ENCODE peak calls at places on chromosomes 4 and X, in seven cellular contexts. One of them, this sample, is unnamed. For H3K9me3, the result is how much of the 10 kb centered on the place peaks cover.

GRCh38 chr4:128528793-128529553 is 241.4 kb upstream of the PGRMC2 start:
- DNase-seq in PC-9: peak
- DNase-seq in PC-3: peak
- DNase-seq in CD8-positive, alpha-beta T cell: no peak
- DNase-seq in stomach: no peak
- DNase-seq in cardiac muscle cell: peak
- DNase-seq in MM.1S: no peak
- DNase-seq in this sample: no peak

GRCh38 chrX:75642811-75643361 is 120.0 kb upstream of the ZDHHC15 start:
- DNase-seq in PC-3: no peak
- DNase-seq in MM.1S: peak
- DNase-seq in CD8-positive, alpha-beta T cell: no peak
- DNase-seq in PC-9: no peak
- DNase-seq in stomach: no peak
- DNase-seq in cardiac muscle cell: no peak
- DNase-seq in this sample: no peak

GRCh38 chr4:10808591-10808990 is 124.0 kb upstream of the CLNK start:
- DNase-seq in PC-9: no peak
- DNase-seq in cardiac muscle cell: peak
- DNase-seq in PC-3: no peak
- DNase-seq in CD8-positive, alpha-beta T cell: no peak
- DNase-seq in MM.1S: no peak
- DNase-seq in stomach: no peak
- DNase-seq in this sample: no peak

GRCh38 chr4:9942921-9943600 is 78.2 kb downstream of the SLC2A9 start:
- DNase-seq in PC-3: no peak
- DNase-seq in CD8-positive, alpha-beta T cell: no peak
- DNase-seq in MM.1S: no peak
- DNase-seq in stomach: no peak
- DNase-seq in cardiac muscle cell: no peak
- DNase-seq in PC-9: no peak
- DNase-seq in this sample: no peak

GRCh38 chr4:142534994-142535393 is 311.1 kb downstream of the INPP4B start:
- DNase-seq in PC-9: no peak
- DNase-seq in PC-3: peak
- DNase-seq in stomach: no peak
- DNase-seq in MM.1S: no peak
- DNase-seq in cardiac muscle cell: no peak
- DNase-seq in CD8-positive, alpha-beta T cell: no peak
- DNase-seq in this sample: no peak

GRCh38 chr4:143089291-143089690 is 95.4 kb upstream of the USP38 start:
- DNase-seq in PC-9: no peak
- DNase-seq in PC-3: no peak
- DNase-seq in CD8-positive, alpha-beta T cell: no peak
- DNase-seq in MM.1S: no peak
- DNase-seq in stomach: no peak
- DNase-seq in cardiac muscle cell: peak
- DNase-seq in this sample: no peak

GRCh38 chr4:83974111-83974789 is 438.3 kb downstream of the GPAT3 start:
- DNase-seq in PC-9: no peak
- DNase-seq in CD8-positive, alpha-beta T cell: no peak
- DNase-seq in MM.1S: no peak
- DNase-seq in cardiac muscle cell: no peak
- DNase-seq in PC-3: peak
- DNase-seq in stomach: no peak
- DNase-seq in this sample: no peak

GRCh38 chr4:41420576-41420975 is 117.4 kb upstream of the LIMCH1 start:
- DNase-seq in cardiac muscle cell: no peak
- DNase-seq in PC-3: no peak
- DNase-seq in MM.1S: no peak
- DNase-seq in CD8-positive, alpha-beta T cell: no peak
- DNase-seq in PC-9: no peak
- DNase-seq in stomach: no peak
- DNase-seq in this sample: no peak

GRCh38 chr4:176339936-176340761 is 20.4 kb downstream of the SPCS3 start:
- DNase-seq in PC-3: no peak
- DNase-seq in PC-9: no peak
- DNase-seq in MM.1S: no peak
- DNase-seq in stomach: no peak
- DNase-seq in cardiac muscle cell: no peak
- DNase-seq in CD8-positive, alpha-beta T cell: no peak
- DNase-seq in this sample: no peak

GRCh38 chrX:148466292-148466691 is 34.1 kb upstream of the AFF2 start:
- DNase-seq in MM.1S: no peak
- DNase-seq in stomach: no peak
- DNase-seq in PC-9: no peak
- DNase-seq in cardiac muscle cell: no peak
- DNase-seq in PC-3: no peak
- DNase-seq in CD8-positive, alpha-beta T cell: no peak
- DNase-seq in this sample: no peak

GRCh38 chr4:38322709-38323108 is 341.3 kb upstream of the KLF3 start:
- DNase-seq in PC-3: peak
- DNase-seq in CD8-positive, alpha-beta T cell: no peak
- DNase-seq in PC-9: peak
- DNase-seq in stomach: no peak
- DNase-seq in MM.1S: no peak
- DNase-seq in cardiac muscle cell: peak
- DNase-seq in this sample: no peak
- H3K27ac ChIP-seq in PC-3: no peak
- H3K27ac ChIP-seq in CD8-positive, alpha-beta T cell: no peak
- H3K27ac ChIP-seq in PC-9: no peak
- H3K27ac ChIP-seq in stomach: no peak
- H3K27ac ChIP-seq in MM.1S: no peak
- H3K27ac ChIP-seq in cardiac muscle cell: no peak
- H3K27ac ChIP-seq in this sample: no peak

GRCh38 chr4:99863-100262 is 24.4 kb upstream of the ZNF718 start:
- DNase-seq in cardiac muscle cell: peak
- DNase-seq in MM.1S: no peak
- DNase-seq in PC-9: no peak
- DNase-seq in PC-3: no peak
- DNase-seq in stomach: no peak
- DNase-seq in CD8-positive, alpha-beta T cell: no peak
- DNase-seq in this sample: no peak

GRCh38 chr4:98386-98785 is 25.9 kb upstream of the ZNF718 start:
- DNase-seq in MM.1S: no peak
- DNase-seq in cardiac muscle cell: no peak
- DNase-seq in CD8-positive, alpha-beta T cell: no peak
- DNase-seq in stomach: no peak
- DNase-seq in PC-3: no peak
- DNase-seq in PC-9: no peak
- DNase-seq in this sample: no peak
- H3K9me3 ChIP-seq in MM.1S: under half
- H3K9me3 ChIP-seq in cardiac muscle cell: under half
- H3K9me3 ChIP-seq in CD8-positive, alpha-beta T cell: under half
- H3K9me3 ChIP-seq in stomach: half or more
- H3K9me3 ChIP-seq in PC-3: under half
- H3K9me3 ChIP-seq in PC-9: under half
- H3K9me3 ChIP-seq in this sample: half or more

GRCh38 chr4:76238701-76239100 is 12.8 kb upstream of the FAM47E start:
- DNase-seq in PC-9: no peak
- DNase-seq in CD8-positive, alpha-beta T cell: no peak
- DNase-seq in cardiac muscle cell: no peak
- DNase-seq in MM.1S: no peak
- DNase-seq in PC-3: no peak
- DNase-seq in stomach: no peak
- DNase-seq in this sample: no peak
- TF ChIP-seq CTCF in PC-9: no peak
- TF ChIP-seq CTCF in CD8-positive, alpha-beta T cell: no peak
- TF ChIP-seq CTCF in cardiac muscle cell: no peak
- TF ChIP-seq CTCF in MM.1S: no peak
- TF ChIP-seq CTCF in PC-3: no peak
- TF ChIP-seq CTCF in stomach: no peak
- TF ChIP-seq CTCF in this sample: no peak

GRCh38 chrX:3713937-3714434 is 537 bp upstream of the PRKX start:
- DNase-seq in MM.1S: no peak
- DNase-seq in CD8-positive, alpha-beta T cell: no peak
- DNase-seq in cardiac muscle cell: no peak
- DNase-seq in PC-9: no peak
- DNase-seq in stomach: no peak
- DNase-seq in PC-3: peak
- DNase-seq in this sample: no peak

GRCh38 chrX:3713225-3713936 is at the start of gene PRKX:
- DNase-seq in cardiac muscle cell: peak
- DNase-seq in PC-3: peak
- DNase-seq in PC-9: peak
- DNase-seq in MM.1S: peak
- DNase-seq in stomach: peak
- DNase-seq in CD8-positive, alpha-beta T cell: peak
- DNase-seq in this sample: no peak

GRCh38 chrX:3712080-3712869 is 1.2 kb downstream of the PRKX start:
- DNase-seq in MM.1S: peak
- DNase-seq in PC-9: no peak
- DNase-seq in stomach: no peak
- DNase-seq in PC-3: peak
- DNase-seq in CD8-positive, alpha-beta T cell: no peak
- DNase-seq in cardiac muscle cell: peak
- DNase-seq in this sample: no peak

GRCh38 chrX:3712870-3713224 is 602 bp downstream of the PRKX start:
- DNase-seq in cardiac muscle cell: no peak
- DNase-seq in CD8-positive, alpha-beta T cell: no peak
- DNase-seq in PC-3: peak
- DNase-seq in MM.1S: no peak
- DNase-seq in stomach: no peak
- DNase-seq in PC-9: no peak
- DNase-seq in this sample: no peak

GRCh38 chrX:3711331-3711917 is 2.0 kb downstream of the PRKX start:
- DNase-seq in PC-3: no peak
- DNase-seq in stomach: no peak
- DNase-seq in PC-9: no peak
- DNase-seq in CD8-positive, alpha-beta T cell: no peak
- DNase-seq in cardiac muscle cell: no peak
- DNase-seq in MM.1S: no peak
- DNase-seq in this sample: no peak
- H3K27ac ChIP-seq in PC-3: no peak
- H3K27ac ChIP-seq in stomach: peak
- H3K27ac ChIP-seq in PC-9: no peak
- H3K27ac ChIP-seq in CD8-positive, alpha-beta T cell: peak
- H3K27ac ChIP-seq in cardiac muscle cell: no peak
- H3K27ac ChIP-seq in MM.1S: no peak
- H3K27ac ChIP-seq in this sample: peak

GRCh38 chrX:47722260-47722659 is 63.3 kb upstream of the UXT start:
- DNase-seq in stomach: no peak
- DNase-seq in MM.1S: no peak
- DNase-seq in CD8-positive, alpha-beta T cell: no peak
- DNase-seq in PC-9: no peak
- DNase-seq in cardiac muscle cell: no peak
- DNase-seq in PC-3: no peak
- DNase-seq in this sample: no peak
- H3K9me3 ChIP-seq in stomach: under half
- H3K9me3 ChIP-seq in MM.1S: under half
- H3K9me3 ChIP-seq in CD8-positive, alpha-beta T cell: under half
- H3K9me3 ChIP-seq in PC-9: under half
- H3K9me3 ChIP-seq in cardiac muscle cell: under half
- H3K9me3 ChIP-seq in PC-3: under half
- H3K9me3 ChIP-seq in this sample: under half

GRCh38 chrX:13288671-13289070 is 31.2 kb downstream of the ATXN3L start:
- DNase-seq in CD8-positive, alpha-beta T cell: no peak
- DNase-seq in cardiac muscle cell: no peak
- DNase-seq in PC-3: no peak
- DNase-seq in stomach: no peak
- DNase-seq in MM.1S: no peak
- DNase-seq in PC-9: no peak
- DNase-seq in this sample: no peak

GRCh38 chrX:13285229-13285628 is 34.6 kb downstream of the ATXN3L start:
- DNase-seq in CD8-positive, alpha-beta T cell: no peak
- DNase-seq in PC-3: no peak
- DNase-seq in cardiac muscle cell: no peak
- DNase-seq in stomach: no peak
- DNase-seq in MM.1S: no peak
- DNase-seq in PC-9: no peak
- DNase-seq in this sample: no peak

GRCh38 chrX:13285693-13286092 is 34.2 kb downstream of the ATXN3L start:
- DNase-seq in cardiac muscle cell: no peak
- DNase-seq in PC-3: no peak
- DNase-seq in PC-9: no peak
- DNase-seq in MM.1S: no peak
- DNase-seq in CD8-positive, alpha-beta T cell: no peak
- DNase-seq in stomach: no peak
- DNase-seq in this sample: no peak

GRCh38 chrX:13290891-13291614 is 28.8 kb downstream of the ATXN3L start:
- DNase-seq in MM.1S: no peak
- DNase-seq in PC-9: no peak
- DNase-seq in stomach: no peak
- DNase-seq in CD8-positive, alpha-beta T cell: no peak
- DNase-seq in PC-3: no peak
- DNase-seq in cardiac muscle cell: no peak
- DNase-seq in this sample: no peak

DNA sequence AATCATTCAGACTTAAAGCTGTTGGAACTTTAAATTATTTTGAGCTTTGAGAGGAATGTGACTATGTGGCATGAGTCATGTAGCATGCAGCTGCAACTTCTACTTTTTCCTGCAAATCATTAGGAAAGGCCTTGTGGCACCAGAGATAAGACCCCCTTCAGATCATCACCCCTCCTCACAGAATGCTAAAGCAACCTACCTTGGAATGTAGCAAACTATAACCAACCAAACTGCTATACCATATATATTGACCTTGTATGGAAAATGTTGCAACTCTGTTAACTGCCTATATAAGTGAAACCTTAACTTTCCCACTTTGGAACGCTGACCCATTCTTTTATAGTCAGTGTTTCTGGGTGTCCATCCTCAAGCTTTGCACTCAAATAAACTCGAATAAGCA is 32.0 kb downstream of the ATXN3L start:
- DNase-seq in PC-9: peak
- DNase-seq in MM.1S: no peak
- DNase-seq in PC-3: peak
- DNase-seq in stomach: no peak
- DNase-seq in CD8-positive, alpha-beta T cell: no peak
- DNase-seq in cardiac muscle cell: peak
- DNase-seq in this sample: no peak
- TF ChIP-seq CTCF in PC-9: no peak
- TF ChIP-seq CTCF in MM.1S: no peak
- TF ChIP-seq CTCF in PC-3: no peak
- TF ChIP-seq CTCF in stomach: no peak
- TF ChIP-seq CTCF in CD8-positive, alpha-beta T cell: no peak
- TF ChIP-seq CTCF in cardiac muscle cell: no peak
- TF ChIP-seq CTCF in this sample: no peak

This sample was measured in right atrium auricular region.